ENCODE peak calls at places on chromosome 10, in seven cellular contexts. One of them, this sample, is unnamed. For H3K4me1, the result is how much of the 10 kb centered on the place peaks cover.

GRCh38 chr10:119119400-119119799 is 15.5 kb downstream of the DENND10 start:
- DNase-seq in MM.1S: peak
- DNase-seq in GM23248: no peak
- DNase-seq in vagina: no peak
- DNase-seq in prostate gland: no peak
- DNase-seq in colonic mucosa: no peak
- DNase-seq in fibroblast of lung: no peak
- DNase-seq in this sample: no peak

GRCh38 chr10:119714484-119714816 is 11.4 kb upstream of the INPP5F start:
- DNase-seq in MM.1S: no peak
- DNase-seq in colonic mucosa: no peak
- DNase-seq in vagina: no peak
- DNase-seq in GM23248: no peak
- DNase-seq in fibroblast of lung: no peak
- DNase-seq in prostate gland: no peak
- DNase-seq in this sample: no peak

GRCh38 chr10:27998954-27999275 is at the start of gene ODAD2:
- DNase-seq in prostate gland: no peak
- DNase-seq in MM.1S: no peak
- DNase-seq in colonic mucosa: no peak
- DNase-seq in fibroblast of lung: no peak
- DNase-seq in GM23248: no peak
- DNase-seq in vagina: no peak
- DNase-seq in this sample: no peak

GRCh38 chr10:85600744-85601081 is 765.9 kb downstream of the GRID1 start:
- DNase-seq in GM23248: no peak
- DNase-seq in colonic mucosa: no peak
- DNase-seq in vagina: peak
- DNase-seq in MM.1S: no peak
- DNase-seq in fibroblast of lung: no peak
- DNase-seq in prostate gland: no peak
- DNase-seq in this sample: no peak

GRCh38 chr10:70956029-70956759 is 67.8 kb upstream of the PCBD1 start:
- DNase-seq in fibroblast of lung: no peak
- DNase-seq in colonic mucosa: no peak
- DNase-seq in vagina: no peak
- DNase-seq in GM23248: no peak
- DNase-seq in MM.1S: no peak
- DNase-seq in prostate gland: no peak
- DNase-seq in this sample: no peak

GRCh38 chr10:121559321-121559720 is 38.9 kb downstream of the FGFR2 start:
- DNase-seq in MM.1S: peak
- DNase-seq in prostate gland: no peak
- DNase-seq in GM23248: no peak
- DNase-seq in colonic mucosa: no peak
- DNase-seq in vagina: no peak
- DNase-seq in fibroblast of lung: no peak
- DNase-seq in this sample: no peak

GRCh38 chr10:133442967-133443924 is 10.5 kb upstream of the SCART1 start:
- DNase-seq in fibroblast of lung: no peak
- DNase-seq in GM23248: no peak
- DNase-seq in vagina: peak
- DNase-seq in MM.1S: no peak
- DNase-seq in colonic mucosa: peak
- DNase-seq in prostate gland: no peak
- DNase-seq in this sample: no peak

GRCh38 chr10:16509996-16510395 is 11.7 kb downstream of the C1QL3 start:
- DNase-seq in colonic mucosa: no peak
- DNase-seq in MM.1S: no peak
- DNase-seq in prostate gland: no peak
- DNase-seq in vagina: no peak
- DNase-seq in GM23248: peak
- DNase-seq in fibroblast of lung: no peak
- DNase-seq in this sample: no peak

GRCh38 chr10:97483526-97483925 is 14.7 kb downstream of the MMS19 start:
- DNase-seq in MM.1S: no peak
- DNase-seq in GM23248: no peak
- DNase-seq in prostate gland: no peak
- DNase-seq in fibroblast of lung: no peak
- DNase-seq in vagina: no peak
- DNase-seq in colonic mucosa: no peak
- DNase-seq in this sample: no peak

GRCh38 chr10:59708816-59709471 is 706 bp downstream of the SLC16A9 start:
- DNase-seq in prostate gland: peak
- DNase-seq in fibroblast of lung: peak
- DNase-seq in colonic mucosa: peak
- DNase-seq in MM.1S: peak
- DNase-seq in GM23248: peak
- DNase-seq in vagina: no peak
- DNase-seq in this sample: peak

GRCh38 chr10:124710266-124710881 is 33.8 kb downstream of the FAM53B start:
- DNase-seq in vagina: no peak
- DNase-seq in colonic mucosa: no peak
- DNase-seq in MM.1S: no peak
- DNase-seq in fibroblast of lung: no peak
- DNase-seq in prostate gland: no peak
- DNase-seq in GM23248: no peak
- DNase-seq in this sample: no peak

GRCh38 chr10:124712704-124713407 is 31.3 kb downstream of the FAM53B start:
- DNase-seq in prostate gland: no peak
- DNase-seq in GM23248: no peak
- DNase-seq in MM.1S: no peak
- DNase-seq in fibroblast of lung: no peak
- DNase-seq in vagina: no peak
- DNase-seq in colonic mucosa: no peak
- DNase-seq in this sample: no peak

GRCh38 chr10:124711145-124711544 is 33.0 kb downstream of the FAM53B start:
- DNase-seq in fibroblast of lung: no peak
- DNase-seq in GM23248: no peak
- DNase-seq in colonic mucosa: no peak
- DNase-seq in MM.1S: no peak
- DNase-seq in vagina: no peak
- DNase-seq in prostate gland: no peak
- DNase-seq in this sample: no peak

GRCh38 chr10:124715479-124715878 is 28.7 kb downstream of the FAM53B start:
- DNase-seq in fibroblast of lung: no peak
- DNase-seq in colonic mucosa: no peak
- DNase-seq in MM.1S: no peak
- DNase-seq in GM23248: no peak
- DNase-seq in vagina: no peak
- DNase-seq in prostate gland: no peak
- DNase-seq in this sample: no peak

GRCh38 chr10:124713679-124714298 is 30.4 kb downstream of the FAM53B start:
- DNase-seq in fibroblast of lung: no peak
- DNase-seq in vagina: no peak
- DNase-seq in colonic mucosa: no peak
- DNase-seq in GM23248: no peak
- DNase-seq in prostate gland: no peak
- DNase-seq in MM.1S: no peak
- DNase-seq in this sample: peak
- H3K4me1 ChIP-seq in fibroblast of lung: under half
- H3K4me1 ChIP-seq in vagina: half or more
- H3K4me1 ChIP-seq in colonic mucosa: under half
- H3K4me1 ChIP-seq in GM23248: under half
- H3K4me1 ChIP-seq in prostate gland: under half
- H3K4me1 ChIP-seq in MM.1S: under half
- H3K4me1 ChIP-seq in this sample: half or more

DNA sequence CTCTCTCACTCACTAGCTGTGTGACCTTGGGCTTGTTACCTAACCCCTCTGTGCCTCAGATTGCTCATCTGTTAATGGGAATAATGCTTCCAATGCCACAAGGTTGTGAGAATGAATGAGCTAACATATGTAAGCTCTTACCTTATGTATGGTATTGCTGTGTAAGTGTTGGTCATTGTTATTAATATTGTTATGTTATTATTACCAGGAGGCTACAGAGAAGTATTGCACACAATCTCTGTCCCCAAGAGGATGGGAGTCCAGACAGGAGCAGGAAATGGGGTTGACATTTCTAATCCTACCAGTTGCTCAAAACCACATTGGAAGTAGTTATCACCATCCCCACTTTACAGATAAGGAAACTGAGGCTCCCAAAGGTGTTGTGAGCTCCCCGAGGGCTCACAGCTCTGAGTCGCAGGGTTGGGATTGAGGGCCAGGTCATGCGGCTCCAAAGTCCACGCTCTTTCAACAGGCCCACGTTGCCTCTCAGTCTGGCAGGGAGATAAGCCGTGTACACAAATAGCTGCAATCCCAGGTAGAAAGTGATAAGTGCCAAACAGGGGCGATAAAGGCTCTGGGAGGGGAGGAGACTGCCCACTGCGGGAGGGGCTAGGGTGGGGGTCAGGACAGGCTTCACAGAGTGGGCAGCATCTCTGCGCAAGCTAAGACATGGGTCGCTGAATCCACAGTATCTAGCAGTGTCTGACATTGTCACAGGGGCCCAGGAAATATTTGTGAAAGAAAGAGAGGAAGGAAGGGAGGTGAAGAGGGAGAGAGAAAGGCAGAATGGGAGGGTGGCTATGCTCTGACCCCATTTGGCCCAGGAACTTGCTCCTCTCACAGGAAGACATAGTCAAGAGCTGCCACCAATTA is 9.6 kb upstream of the ZMIZ1 start:
- DNase-seq in prostate gland: no peak
- DNase-seq in MM.1S: no peak
- DNase-seq in colonic mucosa: peak
- DNase-seq in GM23248: no peak
- DNase-seq in fibroblast of lung: no peak
- DNase-seq in vagina: no peak
- DNase-seq in this sample: peak
- H3K27ac ChIP-seq in prostate gland: peak
- H3K27ac ChIP-seq in MM.1S: no peak
- H3K27ac ChIP-seq in colonic mucosa: peak
- H3K27ac ChIP-seq in GM23248: no peak
- H3K27ac ChIP-seq in fibroblast of lung: no peak
- H3K27ac ChIP-seq in vagina: no peak
- H3K27ac ChIP-seq in this sample: no peak

GRCh38 chr10:77710759-77711682 is 73.4 kb upstream of the KCNMA1 start:
- DNase-seq in colonic mucosa: peak
- DNase-seq in GM23248: peak
- DNase-seq in fibroblast of lung: peak
- DNase-seq in vagina: no peak
- DNase-seq in MM.1S: peak
- DNase-seq in prostate gland: peak
- DNase-seq in this sample: peak
- H3K4me1 ChIP-seq in colonic mucosa: under half
- H3K4me1 ChIP-seq in GM23248: under half
- H3K4me1 ChIP-seq in fibroblast of lung: under half
- H3K4me1 ChIP-seq in vagina: under half
- H3K4me1 ChIP-seq in MM.1S: under half
- H3K4me1 ChIP-seq in prostate gland: under half
- H3K4me1 ChIP-seq in this sample: under half

DNA sequence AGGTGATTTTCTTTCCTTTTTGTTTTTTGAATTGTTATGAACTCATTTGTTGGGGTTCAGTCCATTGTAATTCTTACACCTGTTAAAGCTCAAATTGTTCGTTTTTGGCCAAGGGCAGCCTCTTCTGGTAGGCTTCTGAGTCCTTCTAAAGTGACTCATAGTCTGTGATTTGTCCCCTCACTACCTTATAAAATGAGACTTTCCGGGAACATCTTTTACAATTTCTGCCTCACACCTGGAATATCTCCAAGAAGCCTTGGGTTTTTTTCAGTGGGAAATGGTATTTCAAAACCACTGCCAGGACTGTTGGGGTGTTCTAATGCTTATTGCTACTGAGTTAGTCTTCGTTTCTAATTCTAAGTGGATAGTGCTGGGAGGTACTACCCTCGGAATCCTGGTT is 56.7 kb downstream of the BMPR1A start:
- DNase-seq in GM23248: peak
- DNase-seq in colonic mucosa: no peak
- DNase-seq in MM.1S: no peak
- DNase-seq in fibroblast of lung: peak
- DNase-seq in prostate gland: no peak
- DNase-seq in vagina: no peak
- DNase-seq in this sample: no peak
- H3K27ac ChIP-seq in GM23248: no peak
- H3K27ac ChIP-seq in colonic mucosa: no peak
- H3K27ac ChIP-seq in MM.1S: no peak
- H3K27ac ChIP-seq in fibroblast of lung: no peak
- H3K27ac ChIP-seq in prostate gland: no peak
- H3K27ac ChIP-seq in vagina: no peak
- H3K27ac ChIP-seq in this sample: no peak

DNA sequence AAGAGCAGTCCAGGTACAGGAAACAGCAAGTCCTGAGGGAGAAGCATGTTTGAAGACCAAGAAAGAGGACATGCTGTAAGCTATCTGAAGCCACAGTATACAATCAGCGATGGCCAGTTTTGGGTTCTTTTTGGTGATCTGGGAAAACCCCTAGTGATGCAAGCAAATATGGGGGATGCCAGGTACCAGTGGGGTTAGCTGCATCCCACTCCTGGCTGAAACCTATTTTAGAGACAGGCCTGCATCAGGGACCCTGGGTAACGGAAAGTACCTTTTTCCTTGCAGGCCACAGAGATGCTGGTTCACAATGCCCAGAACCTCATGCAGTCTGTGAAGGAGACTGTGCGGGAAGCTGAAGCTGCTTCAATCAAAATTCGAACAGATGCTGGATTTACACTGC is 32.9 kb downstream of the AP3M1 start:
- DNase-seq in colonic mucosa: no peak
- DNase-seq in GM23248: no peak
- DNase-seq in vagina: no peak
- DNase-seq in fibroblast of lung: no peak
- DNase-seq in prostate gland: no peak
- DNase-seq in MM.1S: no peak
- DNase-seq in this sample: no peak
- H3K4me1 ChIP-seq in colonic mucosa: under half
- H3K4me1 ChIP-seq in GM23248: under half
- H3K4me1 ChIP-seq in vagina: under half
- H3K4me1 ChIP-seq in fibroblast of lung: under half
- H3K4me1 ChIP-seq in prostate gland: under half
- H3K4me1 ChIP-seq in MM.1S: under half
- H3K4me1 ChIP-seq in this sample: under half

GRCh38 chr10:104257235-104257634 is 2.5 kb downstream of the GSTO1 start:
- DNase-seq in GM23248: no peak
- DNase-seq in vagina: no peak
- DNase-seq in fibroblast of lung: no peak
- DNase-seq in colonic mucosa: no peak
- DNase-seq in prostate gland: no peak
- DNase-seq in MM.1S: no peak
- DNase-seq in this sample: no peak

GRCh38 chr10:104258209-104258608 is 3.5 kb downstream of the GSTO1 start:
- DNase-seq in vagina: no peak
- DNase-seq in MM.1S: no peak
- DNase-seq in colonic mucosa: no peak
- DNase-seq in prostate gland: no peak
- DNase-seq in fibroblast of lung: no peak
- DNase-seq in GM23248: no peak
- DNase-seq in this sample: no peak

GRCh38 chr10:104259999-104260774 is 5.5 kb downstream of the GSTO1 start:
- DNase-seq in MM.1S: no peak
- DNase-seq in vagina: no peak
- DNase-seq in GM23248: peak
- DNase-seq in colonic mucosa: no peak
- DNase-seq in prostate gland: no peak
- DNase-seq in fibroblast of lung: peak
- DNase-seq in this sample: no peak

GRCh38 chr10:104260775-104261115 is 6.1 kb downstream of the GSTO1 start:
- DNase-seq in colonic mucosa: no peak
- DNase-seq in fibroblast of lung: peak
- DNase-seq in MM.1S: no peak
- DNase-seq in prostate gland: no peak
- DNase-seq in GM23248: peak
- DNase-seq in vagina: no peak
- DNase-seq in this sample: no peak

GRCh38 chr10:104259456-104259855 is 4.8 kb downstream of the GSTO1 start:
- DNase-seq in GM23248: no peak
- DNase-seq in prostate gland: no peak
- DNase-seq in colonic mucosa: no peak
- DNase-seq in fibroblast of lung: no peak
- DNase-seq in MM.1S: no peak
- DNase-seq in vagina: no peak
- DNase-seq in this sample: no peak
- H3K27ac ChIP-seq in GM23248: peak
- H3K27ac ChIP-seq in prostate gland: peak
- H3K27ac ChIP-seq in colonic mucosa: no peak
- H3K27ac ChIP-seq in fibroblast of lung: peak
- H3K27ac ChIP-seq in MM.1S: no peak
- H3K27ac ChIP-seq in vagina: peak
- H3K27ac ChIP-seq in this sample: peak

This sample was measured in psoas muscle.